ENCODE peak calls at places on chromosomes 7 and 10, in seven cellular contexts. G is spleen, Z is transverse colon, V is esophagus muscularis mucosa, F is GM12878, S is GM23338, D is prostate gland. W is an unnamed sample.

GRCh38 chr7:25361863-25362262 is 133.6 kb upstream of the NPVF start:
- DNase-seq in G (no peak), S (no peak), D (no peak), F (no peak), V (no peak), Z (no peak), W (no peak)

GRCh38 chr10:36681751-36682633 is 443.4 kb upstream of the ANKRD30A start:
- DNase-seq in G (no peak), Z (no peak), D (no peak), V (no peak), F (no peak), S (peak; percentile 28), W (no peak)

GRCh38 chr10:120607016-120607709 is 150.1 kb downstream of the PLPP4 start:
- DNase-seq in D (no peak), G (no peak), V (peak; percentile 64), F (no peak), Z (no peak), S (no peak), W (no peak)

GRCh38 chr7:2248984-2249694 is 7.1 kb downstream of the NUDT1 start:
- DNase-seq in G (peak; percentile 83), Z (peak; percentile 35), S (peak; percentile 52), V (no peak), F (peak; percentile 48), D (no peak), W (peak; percentile 59)

GRCh38 chr7:130426541-130426940 is 14.3 kb downstream of the CEP41 start:
- DNase-seq in G (no peak), V (no peak), F (no peak), Z (no peak), D (no peak), S (no peak), W (no peak)

GRCh38 chr10:86251426-86251825 is 115.2 kb downstream of the GRID1 start:
- DNase-seq in S (no peak), V (no peak), F (no peak), D (no peak), Z (no peak), G (peak; percentile 36), W (peak; percentile 8)

GRCh38 chr7:37495574-37496184 is 47.0 kb upstream of the ELMO1 start:
- DNase-seq in Z (no peak), D (no peak), V (no peak), G (no peak), F (no peak), S (peak; percentile 63), W (no peak)

GRCh38 chr7:2032030-2032875 is 200.5 kb downstream of the MAD1L1 start:
- DNase-seq in S (no peak), V (no peak), D (no peak), F (no peak), G (peak; percentile 61), Z (no peak), W (peak; percentile 60)

GRCh38 chr7:128217030-128217805 is 23.9 kb upstream of the LEP start:
- DNase-seq in V (no peak), F (no peak), S (peak; percentile 61), Z (no peak), D (no peak), G (peak; percentile 87), W (no peak)

GRCh38 chr10:15313844-15314243 is 57.2 kb downstream of the FAM171A1 start:
- DNase-seq in D (peak; percentile 13), S (no peak), V (no peak), G (no peak), F (no peak), Z (no peak), W (no peak)

GRCh38 chr10:5540886-5541285 is 16.1 kb downstream of the CALML3 start:
- DNase-seq in F (no peak), S (no peak), G (peak; percentile 5), V (no peak), D (no peak), Z (peak; percentile 28), W (no peak)

GRCh38 chr7:21430575-21430954 is 2.7 kb downstream of the SP4 start:
- DNase-seq in S (no peak), D (no peak), G (no peak), F (no peak), V (no peak), Z (no peak), W (no peak)

GRCh38 chr10:127041561-127041960 is 136.3 kb downstream of the DOCK1 start:
- DNase-seq in F (no peak), D (no peak), Z (no peak), G (no peak), V (no peak), S (no peak), W (no peak)

GRCh38 chr10:132113206-132113605 is 47.5 kb downstream of the JAKMIP3 start:
- DNase-seq in F (no peak), Z (no peak), S (no peak), G (peak; percentile 39), D (no peak), V (no peak), W (no peak)

GRCh38 chr10:77837248-77837924 is 89.2 kb downstream of the DLG5 start:
- DNase-seq in G (peak; percentile 80), S (peak; percentile 95), D (no peak), Z (peak; percentile 50), V (no peak), F (peak; percentile 68), W (no peak)

GRCh38 chr10:124896751-124897150 is 45.2 kb upstream of the ZRANB1 start:
- DNase-seq in Z (no peak), V (no peak), S (no peak), D (no peak), G (no peak), F (no peak), W (no peak)

GRCh38 chr7:106659369-106659962 is 1.5 kb downstream of the CCDC71L start:
- DNase-seq in F (no peak), V (no peak), S (no peak), G (no peak), Z (no peak), D (no peak), W (no peak)

GRCh38 chr10:95864906-95865813 is 42.6 kb upstream of the CC2D2B start:
- DNase-seq in Z (peak; percentile 18), V (peak; percentile 91), D (no peak), G (no peak), F (peak; percentile 42), S (peak; percentile 82), W (peak; percentile 22)
- TF ChIP-seq POLR2AphosphoS5 in Z (no peak), V (peak; percentile 32), D (no peak), G (no peak), F (no peak), S (no peak), W (peak; percentile 14)

GRCh38 chr10:74320717-74321116 is 169.7 kb downstream of the ADK start:
- DNase-seq in Z (no peak), G (no peak), D (no peak), F (no peak), S (no peak), V (no peak), W (no peak)
- TF ChIP-seq POLR2AphosphoS5 in Z (no peak), G (no peak), D (no peak), F (no peak), S (no peak), V (no peak), W (no peak)

GRCh38 chr7:98840604-98841508 is 29.0 kb downstream of the TMEM130 start:
- DNase-seq in Z (no peak), V (no peak), S (no peak), G (no peak), F (no peak), D (no peak), W (no peak)
- TF ChIP-seq POLR2AphosphoS5 in Z (no peak), V (no peak), S (no peak), G (no peak), F (no peak), D (no peak), W (no peak)

GRCh38 chr7:26443761-26444160 is 152.1 kb downstream of the SNX10 start:
- DNase-seq in F (no peak), S (no peak), Z (no peak), V (no peak), G (no peak), D (no peak), W (no peak)

GRCh38 chr7:26441640-26442277 is 150.1 kb downstream of the SNX10 start:
- DNase-seq in D (no peak), F (no peak), S (no peak), V (no peak), G (no peak), Z (no peak), W (no peak)

GRCh38 chr7:26440993-26441636 is 149.5 kb downstream of the SNX10 start:
- DNase-seq in Z (no peak), D (no peak), F (no peak), V (no peak), S (peak; percentile 53), G (no peak), W (no peak)

GRCh38 chr7:26444554-26444953 is 152.9 kb downstream of the SNX10 start:
- DNase-seq in D (no peak), F (no peak), G (no peak), V (no peak), Z (no peak), S (no peak), W (no peak)

GRCh38 chr7:26443006-26443405 is 151.3 kb downstream of the SNX10 start:
- DNase-seq in Z (no peak), V (no peak), F (no peak), G (no peak), S (no peak), D (no peak), W (no peak)
- TF ChIP-seq POLR2AphosphoS5 in Z (no peak), V (no peak), F (no peak), G (no peak), S (no peak), D (no peak), W (no peak)

DNA sequence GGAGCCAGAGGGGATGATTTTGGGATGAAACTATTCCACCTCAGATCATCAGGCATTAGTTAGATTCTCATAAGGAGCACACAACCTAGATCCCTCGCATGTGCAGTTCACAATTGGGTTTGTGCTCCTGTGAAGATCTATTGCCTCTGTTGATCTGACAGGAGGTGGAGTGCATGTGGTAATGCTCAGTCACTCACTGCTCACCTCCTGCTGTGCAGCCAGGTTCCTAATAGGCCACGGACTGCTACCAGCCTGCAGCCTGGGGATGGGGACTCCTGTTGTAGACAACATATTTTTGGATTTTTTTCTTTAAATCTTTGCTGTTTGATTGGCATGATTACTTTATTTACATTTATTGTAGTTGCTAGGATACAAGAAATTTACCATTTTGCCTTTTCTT is 765.0 kb downstream of the INHBA start:
- DNase-seq in S (no peak), D (no peak), G (no peak), Z (no peak), V (no peak), F (no peak), W (no peak)
- TF ChIP-seq POLR2AphosphoS5 in S (no peak), D (no peak), G (no peak), Z (no peak), V (no peak), F (no peak), W (no peak)